ENCODE peak calls at places on chromosomes 1 and 21, in nine cellular contexts. One of them, this sample, is unnamed.
A peak's percentile ranks its signal among the peaks of the same experiment; 100 is the strongest.

GRCh38 chr1:210332719-210333398 is 4.2 kb downstream of the HHAT start:
- DNase-seq in tibial nerve: no peak
- DNase-seq in lower leg skin: no peak
- DNase-seq in brain microvascular endothelial cell: no peak
- DNase-seq in heart right ventricle: no peak
- DNase-seq in cardiac fibroblast: peak; percentile 9
- DNase-seq in adrenal gland: no peak
- DNase-seq in fibroblast of lung: peak; percentile 73
- DNase-seq in stomach: no peak
- DNase-seq in this sample: no peak

GRCh38 chr1:66284746-66285145 is 249.2 kb upstream of the SGIP1 start:
- DNase-seq in tibial nerve: no peak
- DNase-seq in lower leg skin: no peak
- DNase-seq in brain microvascular endothelial cell: no peak
- DNase-seq in heart right ventricle: no peak
- DNase-seq in cardiac fibroblast: no peak
- DNase-seq in adrenal gland: no peak
- DNase-seq in fibroblast of lung: peak; percentile 50
- DNase-seq in stomach: no peak
- DNase-seq in this sample: no peak

GRCh38 chr1:170073893-170074249 is 624 bp downstream of the KIFAP3 start:
- DNase-seq in tibial nerve: no peak
- DNase-seq in lower leg skin: no peak
- DNase-seq in brain microvascular endothelial cell: no peak
- DNase-seq in heart right ventricle: no peak
- DNase-seq in cardiac fibroblast: no peak
- DNase-seq in adrenal gland: no peak
- DNase-seq in fibroblast of lung: no peak
- DNase-seq in stomach: no peak
- DNase-seq in this sample: no peak

GRCh38 chr1:205458777-205459566 is 3.1 kb upstream of the BLACAT1 start:
- DNase-seq in tibial nerve: no peak
- DNase-seq in lower leg skin: no peak
- DNase-seq in brain microvascular endothelial cell: peak; percentile 52
- DNase-seq in heart right ventricle: no peak
- DNase-seq in cardiac fibroblast: peak; percentile 58
- DNase-seq in adrenal gland: no peak
- DNase-seq in fibroblast of lung: peak; percentile 58
- DNase-seq in stomach: no peak
- DNase-seq in this sample: no peak

GRCh38 chr1:156432109-156433018 is 63.4 kb downstream of the RHBG start:
- DNase-seq in tibial nerve: no peak
- DNase-seq in lower leg skin: no peak
- DNase-seq in brain microvascular endothelial cell: no peak
- DNase-seq in heart right ventricle: no peak
- DNase-seq in cardiac fibroblast: no peak
- DNase-seq in adrenal gland: no peak
- DNase-seq in fibroblast of lung: no peak
- DNase-seq in stomach: no peak
- DNase-seq in this sample: no peak

GRCh38 chr1:204377800-204378608 is 18.3 kb upstream of the PLEKHA6 start:
- DNase-seq in tibial nerve: no peak
- DNase-seq in lower leg skin: no peak
- DNase-seq in brain microvascular endothelial cell: no peak
- DNase-seq in heart right ventricle: no peak
- DNase-seq in cardiac fibroblast: no peak
- DNase-seq in adrenal gland: no peak
- DNase-seq in fibroblast of lung: peak; percentile 21
- DNase-seq in stomach: peak; percentile 77
- DNase-seq in this sample: no peak

GRCh38 chr1:214002472-214002871 is 14.7 kb downstream of the PROX1 start:
- DNase-seq in tibial nerve: no peak
- DNase-seq in lower leg skin: no peak
- DNase-seq in brain microvascular endothelial cell: no peak
- DNase-seq in heart right ventricle: no peak
- DNase-seq in cardiac fibroblast: peak; percentile 34
- DNase-seq in adrenal gland: no peak
- DNase-seq in fibroblast of lung: peak; percentile 73
- DNase-seq in stomach: no peak
- DNase-seq in this sample: no peak

GRCh38 chr1:16145030-16145987 is 10.6 kb downstream of the EPHA2 start:
- DNase-seq in tibial nerve: no peak
- DNase-seq in lower leg skin: peak; percentile 63
- DNase-seq in brain microvascular endothelial cell: peak; percentile 93
- DNase-seq in heart right ventricle: peak; percentile 89
- DNase-seq in cardiac fibroblast: peak; percentile 96
- DNase-seq in adrenal gland: peak; percentile 93
- DNase-seq in fibroblast of lung: peak; percentile 94
- DNase-seq in stomach: peak; percentile 94
- DNase-seq in this sample: peak; percentile 64

GRCh38 chr1:77560741-77561140 is 121.7 kb downstream of the ZZZ3 start:
- DNase-seq in tibial nerve: no peak
- DNase-seq in lower leg skin: no peak
- DNase-seq in brain microvascular endothelial cell: no peak
- DNase-seq in heart right ventricle: no peak
- DNase-seq in cardiac fibroblast: no peak
- DNase-seq in adrenal gland: no peak
- DNase-seq in fibroblast of lung: peak; percentile 52
- DNase-seq in stomach: no peak
- DNase-seq in this sample: no peak

GRCh38 chr21:29232601-29233541 is 65.9 kb upstream of the BACH1 start:
- DNase-seq in tibial nerve: no peak
- DNase-seq in lower leg skin: no peak
- DNase-seq in brain microvascular endothelial cell: peak; percentile 63
- DNase-seq in heart right ventricle: no peak
- DNase-seq in cardiac fibroblast: peak; percentile 70
- DNase-seq in adrenal gland: no peak
- DNase-seq in fibroblast of lung: peak; percentile 77
- DNase-seq in stomach: no peak
- DNase-seq in this sample: no peak

GRCh38 chr1:85339089-85339488 is 62.7 kb upstream of the BCL10 start:
- DNase-seq in tibial nerve: no peak
- DNase-seq in lower leg skin: no peak
- DNase-seq in brain microvascular endothelial cell: peak; percentile 66
- DNase-seq in heart right ventricle: no peak
- DNase-seq in cardiac fibroblast: peak; percentile 76
- DNase-seq in adrenal gland: no peak
- DNase-seq in fibroblast of lung: peak; percentile 85
- DNase-seq in stomach: no peak
- DNase-seq in this sample: no peak

GRCh38 chr1:52707927-52708655 is 9.9 kb upstream of the COA7 start:
- DNase-seq in tibial nerve: no peak
- DNase-seq in lower leg skin: no peak
- DNase-seq in brain microvascular endothelial cell: peak; percentile 54
- DNase-seq in heart right ventricle: no peak
- DNase-seq in cardiac fibroblast: peak; percentile 71
- DNase-seq in adrenal gland: peak; percentile 51
- DNase-seq in fibroblast of lung: peak; percentile 94
- DNase-seq in stomach: no peak
- DNase-seq in this sample: no peak

GRCh38 chr1:230517786-230518185 is 91.7 kb upstream of the PGBD5 start:
- DNase-seq in tibial nerve: no peak
- DNase-seq in lower leg skin: no peak
- DNase-seq in brain microvascular endothelial cell: no peak
- DNase-seq in heart right ventricle: peak; percentile 6
- DNase-seq in cardiac fibroblast: no peak
- DNase-seq in adrenal gland: no peak
- DNase-seq in fibroblast of lung: no peak
- DNase-seq in stomach: no peak
- DNase-seq in this sample: no peak

GRCh38 chr1:22953392-22954141 is 19.1 kb downstream of the LACTBL1 start:
- DNase-seq in tibial nerve: no peak
- DNase-seq in lower leg skin: no peak
- DNase-seq in brain microvascular endothelial cell: no peak
- DNase-seq in heart right ventricle: no peak
- DNase-seq in cardiac fibroblast: no peak
- DNase-seq in adrenal gland: no peak
- DNase-seq in fibroblast of lung: no peak
- DNase-seq in stomach: no peak
- DNase-seq in this sample: no peak

GRCh38 chr1:151909167-151910149 is at the start of gene THEM4:
- DNase-seq in tibial nerve: peak; percentile 92
- DNase-seq in lower leg skin: peak; percentile 95
- DNase-seq in brain microvascular endothelial cell: peak; percentile 92
- DNase-seq in heart right ventricle: peak; percentile 97
- DNase-seq in cardiac fibroblast: peak; percentile 97
- DNase-seq in adrenal gland: peak; percentile 98
- DNase-seq in fibroblast of lung: peak; percentile 96
- DNase-seq in stomach: peak; percentile 98
- DNase-seq in this sample: peak; percentile 95

GRCh38 chr1:119682141-119682540 is 29.6 kb upstream of the PHGDH start:
- DNase-seq in tibial nerve: no peak
- DNase-seq in lower leg skin: no peak
- DNase-seq in brain microvascular endothelial cell: no peak
- DNase-seq in heart right ventricle: no peak
- DNase-seq in cardiac fibroblast: peak; percentile 23
- DNase-seq in adrenal gland: no peak
- DNase-seq in fibroblast of lung: no peak
- DNase-seq in stomach: no peak
- DNase-seq in this sample: no peak

GRCh38 chr21:16418663-16419062 is 688.9 kb downstream of the USP25 start:
- DNase-seq in tibial nerve: no peak
- DNase-seq in lower leg skin: no peak
- DNase-seq in brain microvascular endothelial cell: no peak
- DNase-seq in heart right ventricle: no peak
- DNase-seq in cardiac fibroblast: no peak
- DNase-seq in adrenal gland: no peak
- DNase-seq in fibroblast of lung: peak; percentile 18
- DNase-seq in stomach: no peak
- DNase-seq in this sample: no peak
- H3K4me3 ChIP-seq in tibial nerve: peak overlapping the region; percentile 47
- H3K4me3 ChIP-seq in lower leg skin: no peak overlapping the region
- H3K4me3 ChIP-seq in brain microvascular endothelial cell: no peak overlapping the region
- H3K4me3 ChIP-seq in heart right ventricle: peak overlapping the region; percentile 45
- H3K4me3 ChIP-seq in cardiac fibroblast: no peak overlapping the region
- H3K4me3 ChIP-seq in adrenal gland: no peak overlapping the region
- H3K4me3 ChIP-seq in fibroblast of lung: no peak overlapping the region
- H3K4me3 ChIP-seq in stomach: no peak overlapping the region
- H3K4me3 ChIP-seq in this sample: peak overlapping the region; percentile 64

DNA sequence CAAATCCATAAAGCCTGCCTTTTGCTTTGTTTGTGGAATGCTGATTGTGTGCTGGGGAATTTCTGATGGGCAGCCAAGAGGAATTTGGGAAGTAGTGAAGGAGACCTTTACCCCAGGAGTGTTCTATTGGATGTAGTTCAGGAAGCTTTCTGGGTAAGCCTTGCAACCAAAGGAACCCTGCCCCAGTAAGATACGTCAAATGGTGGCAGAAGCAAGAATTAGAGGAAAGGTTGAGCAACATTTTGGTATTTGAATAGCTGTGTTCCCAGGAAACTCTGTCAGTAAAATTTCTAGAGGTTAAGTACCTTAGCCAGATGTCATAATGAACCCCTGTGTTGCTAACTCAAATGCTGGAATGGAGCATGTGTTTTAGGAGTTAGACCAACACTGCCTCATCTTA is 6.4 kb downstream of the MGST3 start:
- DNase-seq in tibial nerve: no peak
- DNase-seq in lower leg skin: no peak
- DNase-seq in brain microvascular endothelial cell: no peak
- DNase-seq in heart right ventricle: no peak
- DNase-seq in cardiac fibroblast: peak; percentile 76
- DNase-seq in adrenal gland: no peak
- DNase-seq in fibroblast of lung: peak; percentile 81
- DNase-seq in stomach: no peak
- DNase-seq in this sample: no peak
- H3K4me3 ChIP-seq in tibial nerve: no peak overlapping the region
- H3K4me3 ChIP-seq in lower leg skin: no peak overlapping the region
- H3K4me3 ChIP-seq in brain microvascular endothelial cell: no peak overlapping the region
- H3K4me3 ChIP-seq in heart right ventricle: no peak overlapping the region
- H3K4me3 ChIP-seq in cardiac fibroblast: no peak overlapping the region
- H3K4me3 ChIP-seq in adrenal gland: no peak overlapping the region
- H3K4me3 ChIP-seq in fibroblast of lung: no peak overlapping the region
- H3K4me3 ChIP-seq in stomach: no peak overlapping the region
- H3K4me3 ChIP-seq in this sample: no peak overlapping the region

DNA sequence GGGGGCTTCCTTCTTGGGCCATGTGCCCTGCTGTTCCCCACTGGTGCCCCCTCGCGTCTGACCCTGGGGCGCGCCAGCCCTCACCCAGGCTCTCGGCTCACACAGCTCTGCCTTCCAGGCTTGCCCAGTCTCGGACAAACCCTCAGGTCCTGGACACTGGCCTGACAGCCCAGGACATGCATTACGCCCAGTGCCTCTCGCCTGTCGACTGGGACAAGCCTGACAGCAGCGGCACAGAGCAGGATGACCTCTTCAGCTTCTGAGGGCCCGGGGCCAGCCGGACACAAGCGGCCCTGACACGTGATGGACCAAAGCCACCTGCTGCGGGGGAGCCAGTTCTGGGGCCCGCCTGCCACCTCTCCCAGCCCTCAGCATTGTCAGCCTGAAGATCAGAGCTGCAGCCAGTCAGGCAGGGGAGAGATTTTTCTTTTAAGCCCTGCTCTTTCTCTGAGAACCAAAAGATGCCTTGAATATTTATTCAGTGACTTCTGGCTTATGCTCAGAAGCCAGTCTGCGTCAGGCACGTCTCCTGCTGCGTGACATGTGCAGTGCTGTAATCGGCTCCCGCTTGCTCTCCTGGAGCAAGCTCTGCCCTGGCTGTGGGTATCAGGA is 23.4 kb downstream of the LDLRAP1 start:
- DNase-seq in tibial nerve: peak; percentile 54
- DNase-seq in lower leg skin: no peak
- DNase-seq in brain microvascular endothelial cell: peak; percentile 84
- DNase-seq in heart right ventricle: peak; percentile 68
- DNase-seq in cardiac fibroblast: peak; percentile 70
- DNase-seq in adrenal gland: peak; percentile 79
- DNase-seq in fibroblast of lung: peak; percentile 86
- DNase-seq in stomach: no peak
- DNase-seq in this sample: no peak
- H3K4me3 ChIP-seq in tibial nerve: no peak overlapping the region
- H3K4me3 ChIP-seq in lower leg skin: no peak overlapping the region
- H3K4me3 ChIP-seq in brain microvascular endothelial cell: no peak overlapping the region
- H3K4me3 ChIP-seq in heart right ventricle: no peak overlapping the region
- H3K4me3 ChIP-seq in cardiac fibroblast: no peak overlapping the region
- H3K4me3 ChIP-seq in adrenal gland: no peak overlapping the region
- H3K4me3 ChIP-seq in fibroblast of lung: no peak overlapping the region
- H3K4me3 ChIP-seq in stomach: no peak overlapping the region
- H3K4me3 ChIP-seq in this sample: peak overlapping the region; percentile 25

DNA sequence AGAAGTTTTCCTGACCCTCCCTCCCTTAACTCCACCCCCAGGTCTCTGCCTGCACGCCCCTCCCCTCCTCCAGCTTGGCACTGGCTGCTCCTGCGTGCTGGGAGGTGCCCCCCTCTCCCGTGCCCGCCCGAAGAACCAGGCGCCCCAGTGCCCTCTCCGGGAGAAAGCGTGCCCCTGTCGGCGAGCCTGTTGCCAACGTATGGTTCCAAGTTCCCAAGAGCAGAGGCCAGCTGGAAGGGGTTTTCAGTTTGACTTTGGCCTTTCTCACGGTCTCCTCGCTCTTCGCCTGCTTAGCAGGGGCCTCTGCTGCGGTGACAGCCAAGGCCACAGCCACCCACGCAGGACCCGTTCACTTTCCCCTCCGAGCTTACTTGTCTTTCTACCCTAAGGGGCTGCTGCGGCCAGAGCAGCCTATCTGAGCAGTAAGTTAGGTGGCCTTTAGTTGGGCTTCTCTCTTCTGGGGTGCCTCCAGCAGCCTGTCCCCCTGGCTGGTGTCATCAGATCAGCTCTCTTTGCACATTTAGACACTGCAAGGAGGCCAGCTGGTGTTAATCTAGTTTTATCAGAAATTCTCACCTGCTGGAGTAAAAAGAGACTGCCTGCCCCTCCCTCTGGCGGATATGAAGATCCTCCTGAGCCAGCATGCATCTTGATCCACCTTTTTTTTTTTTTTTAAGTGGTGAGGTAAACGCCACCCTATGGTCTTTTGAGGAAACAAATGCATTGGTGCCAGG is 1.5 kb downstream of the STUM start:
- DNase-seq in tibial nerve: no peak
- DNase-seq in lower leg skin: no peak
- DNase-seq in brain microvascular endothelial cell: no peak
- DNase-seq in heart right ventricle: peak; percentile 55
- DNase-seq in cardiac fibroblast: no peak
- DNase-seq in adrenal gland: no peak
- DNase-seq in fibroblast of lung: no peak
- DNase-seq in stomach: peak; percentile 68
- DNase-seq in this sample: no peak
- H3K4me3 ChIP-seq in tibial nerve: peak overlapping the region; percentile 63
- H3K4me3 ChIP-seq in lower leg skin: peak overlapping the region; percentile 2
- H3K4me3 ChIP-seq in brain microvascular endothelial cell: no peak overlapping the region
- H3K4me3 ChIP-seq in heart right ventricle: peak overlapping the region; percentile 55
- H3K4me3 ChIP-seq in cardiac fibroblast: peak overlapping the region; percentile 23
- H3K4me3 ChIP-seq in adrenal gland: no peak overlapping the region
- H3K4me3 ChIP-seq in fibroblast of lung: no peak overlapping the region
- H3K4me3 ChIP-seq in stomach: peak overlapping the region; percentile 59
- H3K4me3 ChIP-seq in this sample: peak overlapping the region; percentile 77

This sample was measured in thoracic aorta.